ENCODE peak calls at places on chromosomes 2 and 18, in eight cellular contexts. S is NCI-H1694 treated with DMSO at 0.1 percent for 48 hours; K is A549; X is NCI-H510A treated with DMSO at 0.1 percent for 48 hours; M is fibroblast of the conjunctiva; W is hippocampal formation; F is activated naive CD4-positive, alpha-beta T cell treated with Interleukin-2 at 50 U/mL for 16 hours; N is stimulated activated CD4-positive, alpha-beta T cell treated with anti-CD3 and anti-CD28 coated beads, Interleukin-4, amount 100 ng/mL, for 24 hours. V is an unnamed sample.

GRCh38 chr2:40395169-40396023 is 56.5 kb downstream of the SLC8A1 start:
- DNase-seq in N (no peak), X (no peak), S (no peak), F (no peak), M (no peak), K (no peak), W (no peak), V (no peak)

GRCh38 chr2:201223089-201224073 is 37.0 kb upstream of the CASP8 start:
- DNase-seq in S (no peak), X (no peak), F (no peak), N (no peak), K (no peak), M (no peak), W (no peak), V (no peak)

GRCh38 chr2:191835539-191836350 is 11.1 kb downstream of the CAVIN2 start:
- DNase-seq in M (no peak), F (no peak), W (no peak), S (no peak), K (no peak), X (no peak), N (no peak), V (no peak)

GRCh38 chr2:133561045-133561852 is 7.0 kb downstream of the NCKAP5 start:
- DNase-seq in K (peak; percentile 70), S (peak; percentile 86), F (no peak), W (peak; percentile 88), X (peak; percentile 65), N (no peak), M (peak; percentile 74), V (peak; percentile 56)

GRCh38 chr2:68925298-68925885 is 27.3 kb downstream of the GKN2 start:
- DNase-seq in S (peak; percentile 33), M (peak; percentile 10), W (peak; percentile 6), K (peak; percentile 68), F (peak; percentile 47), N (peak; percentile 71), X (peak; percentile 66), V (no peak)

GRCh38 chr2:108351889-108352288 is 25.9 kb upstream of the SULT1C4 start:
- DNase-seq in X (no peak), S (no peak), M (peak; percentile 36), F (no peak), N (no peak), K (no peak), W (no peak), V (peak; percentile 22)

GRCh38 chr18:22838221-22838620 is 94.9 kb upstream of the RBBP8 start:
- DNase-seq in M (no peak), F (no peak), W (no peak), N (no peak), X (no peak), K (no peak), S (no peak), V (no peak)

GRCh38 chr2:215594766-215595165 is 158.9 kb upstream of the FN1 start:
- DNase-seq in K (no peak), X (no peak), S (no peak), F (no peak), M (no peak), W (no peak), N (no peak), V (no peak)